ENCODE peak calls at places on chromosomes 11 and 22, in seven cellular contexts. F is AG04450; J is colonic mucosa; R is activated CD4-positive, alpha-beta T cell treated with anti-CD3 and anti-CD28 coated beads, Interleukin-2, amount 50 U/mL, for 24 hours; O is IMR-90; I is amniotic stem cell; C is HAP-1. S is an unnamed sample.

GRCh38 chr22:45915841-45916240 is 61.1 kb downstream of the WNT7B start:
- DNase-seq in R (no peak), C (no peak), F (no peak), J (no peak), O (no peak), I (no peak), S (no peak)

GRCh38 chr11:1541474-1542204 is 30.4 kb downstream of the DUSP8 start:
- DNase-seq in C (no peak), F (no peak), I (no peak), J (no peak), R (no peak), O (no peak), S (no peak)

GRCh38 chr11:130601764-130602163 is 153.3 kb downstream of the ADAMTS15 start:
- DNase-seq in F (no peak), J (no peak), I (no peak), R (no peak), C (no peak), O (no peak), S (no peak)

GRCh38 chr22:27431896-27432295 is 369.7 kb downstream of the MN1 start:
- DNase-seq in O (peak), J (no peak), C (no peak), I (no peak), R (no peak), F (no peak), S (no peak)

GRCh38 chr11:69921429-69922014 is 102.3 kb upstream of the FGF3 start:
- DNase-seq in J (no peak), F (no peak), R (no peak), C (no peak), I (no peak), O (no peak), S (no peak)

GRCh38 chr22:30250713-30251267 is 4.2 kb upstream of the LIF start:
- DNase-seq in I (no peak), J (no peak), F (no peak), R (no peak), O (peak), C (no peak), S (no peak)

GRCh38 chr11:71293961-71294782 is 41.8 kb upstream of the SHANK2 start:
- DNase-seq in O (no peak), F (no peak), C (no peak), I (no peak), R (no peak), J (peak), S (no peak)

GRCh38 chr11:74072721-74073120 is 63.8 kb upstream of the UCP3 start:
- DNase-seq in F (no peak), R (no peak), O (no peak), C (no peak), J (no peak), I (no peak), S (peak)

GRCh38 chr22:46349238-46349637 is 13.7 kb downstream of the TRMU start:
- DNase-seq in C (no peak), O (no peak), F (no peak), I (no peak), R (no peak), J (no peak), S (no peak)

GRCh38 chr11:116895053-116895757 is 57.8 kb upstream of the APOA1 start:
- DNase-seq in C (peak), O (no peak), F (no peak), R (no peak), J (no peak), I (no peak), S (peak)

GRCh38 chr11:58928691-58929090 is 10.6 kb upstream of the GLYATL1 start:
- DNase-seq in F (no peak), I (no peak), J (no peak), C (no peak), R (no peak), O (no peak), S (peak)

GRCh38 chr22:28909375-28909774 is 26.0 kb downstream of the ZNRF3 start:
- DNase-seq in C (no peak), R (peak), I (no peak), J (no peak), O (peak), F (no peak), S (no peak)

S was measured in NCI-H69.